ENCODE peak calls at places on chromosomes 12 and 14, in five cellular contexts. W is CD4-positive, CD25-positive, alpha-beta regulatory T cell; D is H54; B is ureter; K is psoas muscle. Z is an unnamed sample.

GRCh38 chr12:96132819-96133218 is 61.4 kb upstream of the ELK3 start:
- DNase-seq in W (peak; percentile 40), D (no peak), B (no peak), K (no peak), Z (no peak)

GRCh38 chr12:126668961-126669360 is 1598.0 kb upstream of the TMEM132C start:
- DNase-seq in W (no peak), D (peak; percentile 21), B (no peak), K (no peak), Z (no peak)

GRCh38 chr12:108966378-108967151 is 54.3 kb downstream of the SVOP start:
- DNase-seq in W (no peak), D (no peak), B (no peak), K (peak; percentile 70), Z (no peak)

GRCh38 chr12:122964439-122965257 is 1.6 kb downstream of the ABCB9 start:
- DNase-seq in W (no peak), D (no peak), B (no peak), K (no peak), Z (no peak)

GRCh38 chr14:44657688-44658388 is 150.8 kb upstream of the FSCB start:
- DNase-seq in W (no peak), D (no peak), B (no peak), K (no peak), Z (no peak)

GRCh38 chr14:54947230-54947629 is 44.6 kb upstream of the GCH1 start:
- DNase-seq in W (peak; percentile 47), D (no peak), B (no peak), K (no peak), Z (no peak)

GRCh38 chr14:44895716-44896115 is 66.0 kb downstream of the KLHL28 start:
- DNase-seq in W (no peak), D (peak; percentile 29), B (no peak), K (no peak), Z (no peak)

GRCh38 chr14:69648480-69649414 is 37.4 kb downstream of the SUSD6 start:
- DNase-seq in W (no peak), D (no peak), B (no peak), K (no peak), Z (no peak)

GRCh38 chr12:53737951-53738833 is 10.9 kb upstream of the CALCOCO1 start:
- DNase-seq in W (peak; percentile 39), D (no peak), B (no peak), K (no peak), Z (no peak)

GRCh38 chr12:130700492-130701401 is 15.4 kb downstream of the RIMBP2 start:
- DNase-seq in W (no peak), D (no peak), B (no peak), K (no peak), Z (no peak)

GRCh38 chr14:53619625-53620324 is 336.9 kb downstream of the BMP4 start:
- DNase-seq in W (no peak), D (no peak), B (no peak), K (no peak), Z (no peak)

GRCh38 chr12:107657133-107657532 is 28.5 kb upstream of the PWP1 start:
- DNase-seq in W (no peak), D (no peak), B (no peak), K (no peak), Z (no peak)

GRCh38 chr14:75648066-75648838 is 12.4 kb downstream of the ERG28 start:
- DNase-seq in W (no peak), D (peak; percentile 52), B (peak; percentile 63), K (peak; percentile 89), Z (no peak)

GRCh38 chr14:93006484-93007128 is 83.7 kb downstream of the CHGA start:
- DNase-seq in W (no peak), D (peak; percentile 38), B (no peak), K (peak; percentile 45), Z (no peak)

GRCh38 chr12:57090924-57091632 is 2.2 kb downstream of the NAB2 start:
- DNase-seq in W (no peak), D (no peak), B (peak; percentile 52), K (no peak), Z (no peak)

GRCh38 chr14:49921401-49921800 is 28.5 kb downstream of the ARF6 start:
- DNase-seq in W (no peak), D (no peak), B (no peak), K (no peak), Z (no peak)

GRCh38 chr14:48454887-48455286 is 779.5 kb upstream of the MDGA2 start:
- DNase-seq in W (no peak), D (no peak), B (no peak), K (no peak), Z (no peak)

GRCh38 chr12:130879212-130879686 is 7.4 kb downstream of the RAN start:
- DNase-seq in W (no peak), D (no peak), B (no peak), K (no peak), Z (no peak)

GRCh38 chr14:92963301-92964123 is 40.6 kb downstream of the CHGA start:
- DNase-seq in W (no peak), D (no peak), B (no peak), K (peak; percentile 38), Z (no peak)

GRCh38 chr12:62603061-62603810 is 136.6 kb downstream of the MON2 start:
- DNase-seq in W (peak; percentile 85), D (peak; percentile 52), B (peak; percentile 90), K (peak; percentile 95), Z (peak; percentile 93)

GRCh38 chr12:25958254-25959068 is at the start of gene RASSF8:
- DNase-seq in W (no peak), D (peak; percentile 45), B (peak; percentile 57), K (peak; percentile 86), Z (no peak)

GRCh38 chr12:25557830-25558436 is 4.8 kb upstream of the LMNTD1 start:
- DNase-seq in W (no peak), D (no peak), B (no peak), K (no peak), Z (no peak)

GRCh38 chr14:102192840-102193502 is 53.3 kb downstream of the WDR20 start:
- DNase-seq in W (no peak), D (no peak), B (no peak), K (no peak), Z (no peak)

GRCh38 chr14:91063119-91063518 is 2.7 kb upstream of the RPS6KA5 start:
- DNase-seq in W (peak; percentile 75), D (peak; percentile 33), B (no peak), K (no peak), Z (no peak)

GRCh38 chr12:19971396-19971802 is 396.9 kb upstream of the PDE3A start:
- DNase-seq in W (no peak), D (no peak), B (no peak), K (no peak), Z (no peak)

GRCh38 chr14:30553311-30553989 is 5.5 kb upstream of the G2E3 start:
- DNase-seq in W (no peak), D (peak; percentile 26), B (no peak), K (no peak), Z (no peak)

GRCh38 chr14:52583544-52583943 is 30.9 kb downstream of the GPR137C start:
- DNase-seq in W (no peak), D (no peak), B (no peak), K (no peak), Z (no peak)

GRCh38 chr12:95908573-95908972 is 33.8 kb downstream of the CCDC38 start:
- DNase-seq in W (no peak), D (no peak), B (no peak), K (no peak), Z (no peak)

GRCh38 chr14:27553820-27554219 is 956.0 kb upstream of the NOVA1 start:
- DNase-seq in W (no peak), D (no peak), B (no peak), K (no peak), Z (no peak)

GRCh38 chr12:51390457-51391046 is 654 bp downstream of the GALNT6 start:
- DNase-seq in W (no peak), D (no peak), B (no peak), K (no peak), Z (no peak)

GRCh38 chr12:129036135-129036534 is 182.9 kb downstream of the GLT1D1 start:
- DNase-seq in W (no peak), D (no peak), B (no peak), K (no peak), Z (no peak)

GRCh38 chr12:52631264-52631663 is 12.9 kb upstream of the KRT73 start:
- DNase-seq in W (no peak), D (no peak), B (peak; percentile 25), K (no peak), Z (no peak)

GRCh38 chr14:26598081-26598671 is 343 bp upstream of the NOVA1 start:
- DNase-seq in W (no peak), D (peak; percentile 17), B (peak; percentile 82), K (peak; percentile 88), Z (peak; percentile 95)

GRCh38 chr12:90959538-90960139 is 4.7 kb upstream of the CCER1 start:
- DNase-seq in W (peak; percentile 29), D (no peak), B (no peak), K (no peak), Z (no peak)

GRCh38 chr12:50747817-50748216 is 16.1 kb upstream of the ATF1 start:
- DNase-seq in W (no peak), D (no peak), B (no peak), K (no peak), Z (no peak)

GRCh38 chr12:44379827-44380226 is 496.3 kb downstream of the NELL2 start:
- DNase-seq in W (no peak), D (no peak), B (no peak), K (no peak), Z (no peak)